ENCODE peak calls at places on chromosome 13, in six cellular contexts. One of them, this sample, is unnamed.

GRCh38 chr13:73168226-73168992 is 109.6 kb downstream of the KLF5 start:
- DNase-seq in CD4-positive, alpha-beta T cell: no peak
- DNase-seq in tibial artery: no peak
- DNase-seq in mammary epithelial cell: peak
- DNase-seq in heart left ventricle: no peak
- DNase-seq in CD14-positive monocyte: no peak
- DNase-seq in this sample: no peak

GRCh38 chr13:69458013-69458412 is 649.6 kb upstream of the ATXN8OS start:
- DNase-seq in CD4-positive, alpha-beta T cell: no peak
- DNase-seq in tibial artery: no peak
- DNase-seq in mammary epithelial cell: no peak
- DNase-seq in heart left ventricle: no peak
- DNase-seq in CD14-positive monocyte: no peak
- DNase-seq in this sample: no peak

GRCh38 chr13:25980255-25980654 is 71.6 kb downstream of the SHISA2 start:
- DNase-seq in CD4-positive, alpha-beta T cell: no peak
- DNase-seq in tibial artery: no peak
- DNase-seq in mammary epithelial cell: no peak
- DNase-seq in heart left ventricle: no peak
- DNase-seq in CD14-positive monocyte: no peak
- DNase-seq in this sample: no peak

GRCh38 chr13:64305246-64305645 is 2889.6 kb upstream of the PCDH20 start:
- DNase-seq in CD4-positive, alpha-beta T cell: no peak
- DNase-seq in tibial artery: no peak
- DNase-seq in mammary epithelial cell: no peak
- DNase-seq in heart left ventricle: no peak
- DNase-seq in CD14-positive monocyte: no peak
- DNase-seq in this sample: no peak

GRCh38 chr13:94435604-94436226 is 43.8 kb downstream of the DCT start:
- DNase-seq in CD4-positive, alpha-beta T cell: no peak
- DNase-seq in tibial artery: no peak
- DNase-seq in mammary epithelial cell: peak
- DNase-seq in heart left ventricle: no peak
- DNase-seq in CD14-positive monocyte: no peak
- DNase-seq in this sample: no peak

GRCh38 chr13:44249439-44249838 is 124.2 kb upstream of the SERP2 start:
- DNase-seq in CD4-positive, alpha-beta T cell: no peak
- DNase-seq in tibial artery: peak
- DNase-seq in mammary epithelial cell: peak
- DNase-seq in heart left ventricle: peak
- DNase-seq in CD14-positive monocyte: no peak
- DNase-seq in this sample: no peak

GRCh38 chr13:20332361-20333096 is 100.4 kb upstream of the GJB6 start:
- DNase-seq in CD4-positive, alpha-beta T cell: no peak
- DNase-seq in tibial artery: peak
- DNase-seq in mammary epithelial cell: peak
- DNase-seq in heart left ventricle: no peak
- DNase-seq in CD14-positive monocyte: no peak
- DNase-seq in this sample: no peak

GRCh38 chr13:51841732-51842131 is 3.2 kb downstream of the TMEM272 start:
- DNase-seq in CD4-positive, alpha-beta T cell: no peak
- DNase-seq in tibial artery: no peak
- DNase-seq in mammary epithelial cell: no peak
- DNase-seq in heart left ventricle: no peak
- DNase-seq in CD14-positive monocyte: no peak
- DNase-seq in this sample: no peak

GRCh38 chr13:53242015-53242414 is 213.4 kb downstream of the OLFM4 start:
- DNase-seq in CD4-positive, alpha-beta T cell: no peak
- DNase-seq in tibial artery: no peak
- DNase-seq in mammary epithelial cell: no peak
- DNase-seq in heart left ventricle: no peak
- DNase-seq in CD14-positive monocyte: no peak
- DNase-seq in this sample: no peak

GRCh38 chr13:40275155-40275554 is 391.3 kb downstream of the FOXO1 start:
- DNase-seq in CD4-positive, alpha-beta T cell: no peak
- DNase-seq in tibial artery: no peak
- DNase-seq in mammary epithelial cell: no peak
- DNase-seq in heart left ventricle: no peak
- DNase-seq in CD14-positive monocyte: no peak
- DNase-seq in this sample: no peak

GRCh38 chr13:21458457-21458815 is 667 bp downstream of the ZDHHC20 start:
- DNase-seq in CD4-positive, alpha-beta T cell: peak
- DNase-seq in tibial artery: no peak
- DNase-seq in mammary epithelial cell: peak
- DNase-seq in heart left ventricle: peak
- DNase-seq in CD14-positive monocyte: no peak
- DNase-seq in this sample: peak

GRCh38 chr13:45316210-45316799 is 24.7 kb downstream of the TPT1 start:
- DNase-seq in CD4-positive, alpha-beta T cell: no peak
- DNase-seq in tibial artery: no peak
- DNase-seq in mammary epithelial cell: no peak
- DNase-seq in heart left ventricle: no peak
- DNase-seq in CD14-positive monocyte: no peak
- DNase-seq in this sample: no peak

GRCh38 chr13:75482070-75482819 is at the start of gene TBC1D4:
- DNase-seq in CD4-positive, alpha-beta T cell: peak
- DNase-seq in tibial artery: peak
- DNase-seq in mammary epithelial cell: peak
- DNase-seq in heart left ventricle: peak
- DNase-seq in CD14-positive monocyte: peak
- DNase-seq in this sample: peak

GRCh38 chr13:27920677-27921420 is 1.0 kb downstream of the PDX1 start:
- DNase-seq in CD4-positive, alpha-beta T cell: no peak
- DNase-seq in tibial artery: no peak
- DNase-seq in mammary epithelial cell: peak
- DNase-seq in heart left ventricle: no peak
- DNase-seq in CD14-positive monocyte: no peak
- DNase-seq in this sample: peak

GRCh38 chr13:29479716-29480492 is 115.6 kb downstream of the SLC7A1 start:
- DNase-seq in CD4-positive, alpha-beta T cell: no peak
- DNase-seq in tibial artery: no peak
- DNase-seq in mammary epithelial cell: no peak
- DNase-seq in heart left ventricle: no peak
- DNase-seq in CD14-positive monocyte: no peak
- DNase-seq in this sample: no peak

GRCh38 chr13:33135097-33135496 is 118.9 kb downstream of the KL start:
- DNase-seq in CD4-positive, alpha-beta T cell: no peak
- DNase-seq in tibial artery: no peak
- DNase-seq in mammary epithelial cell: no peak
- DNase-seq in heart left ventricle: no peak
- DNase-seq in CD14-positive monocyte: no peak
- DNase-seq in this sample: no peak

GRCh38 chr13:50691682-50692263 is 151.7 kb downstream of the DLEU7 start:
- DNase-seq in CD4-positive, alpha-beta T cell: no peak
- DNase-seq in tibial artery: no peak
- DNase-seq in mammary epithelial cell: no peak
- DNase-seq in heart left ventricle: no peak
- DNase-seq in CD14-positive monocyte: no peak
- DNase-seq in this sample: no peak

GRCh38 chr13:103525530-103525929 is 459.3 kb upstream of the SLC10A2 start:
- DNase-seq in CD4-positive, alpha-beta T cell: no peak
- DNase-seq in tibial artery: no peak
- DNase-seq in mammary epithelial cell: no peak
- DNase-seq in heart left ventricle: no peak
- DNase-seq in CD14-positive monocyte: no peak
- DNase-seq in this sample: no peak

GRCh38 chr13:44685641-44686040 is 109.5 kb upstream of the TSC22D1 start:
- DNase-seq in CD4-positive, alpha-beta T cell: no peak
- DNase-seq in tibial artery: no peak
- DNase-seq in mammary epithelial cell: peak
- DNase-seq in heart left ventricle: no peak
- DNase-seq in CD14-positive monocyte: no peak
- DNase-seq in this sample: no peak

GRCh38 chr13:45339867-45340266 is 1.1 kb downstream of the TPT1 start:
- DNase-seq in CD4-positive, alpha-beta T cell: peak
- DNase-seq in tibial artery: no peak
- DNase-seq in mammary epithelial cell: no peak
- DNase-seq in heart left ventricle: no peak
- DNase-seq in CD14-positive monocyte: no peak
- DNase-seq in this sample: no peak

GRCh38 chr13:48072304-48072703 is 22.6 kb downstream of the MED4 start:
- DNase-seq in CD4-positive, alpha-beta T cell: no peak
- DNase-seq in tibial artery: no peak
- DNase-seq in mammary epithelial cell: peak
- DNase-seq in heart left ventricle: no peak
- DNase-seq in CD14-positive monocyte: no peak
- DNase-seq in this sample: peak

GRCh38 chr13:48081739-48082138 is 13.2 kb downstream of the MED4 start:
- DNase-seq in CD4-positive, alpha-beta T cell: no peak
- DNase-seq in tibial artery: no peak
- DNase-seq in mammary epithelial cell: no peak
- DNase-seq in heart left ventricle: no peak
- DNase-seq in CD14-positive monocyte: no peak
- DNase-seq in this sample: no peak

GRCh38 chr13:48072787-48073186 is 22.1 kb downstream of the MED4 start:
- DNase-seq in CD4-positive, alpha-beta T cell: no peak
- DNase-seq in tibial artery: no peak
- DNase-seq in mammary epithelial cell: no peak
- DNase-seq in heart left ventricle: no peak
- DNase-seq in CD14-positive monocyte: no peak
- DNase-seq in this sample: no peak

GRCh38 chr13:48074006-48074405 is 20.9 kb downstream of the MED4 start:
- DNase-seq in CD4-positive, alpha-beta T cell: no peak
- DNase-seq in tibial artery: no peak
- DNase-seq in mammary epithelial cell: no peak
- DNase-seq in heart left ventricle: no peak
- DNase-seq in CD14-positive monocyte: no peak
- DNase-seq in this sample: no peak

GRCh38 chr13:48078251-48078656 is 16.6 kb downstream of the MED4 start:
- DNase-seq in CD4-positive, alpha-beta T cell: no peak
- DNase-seq in tibial artery: no peak
- DNase-seq in mammary epithelial cell: peak
- DNase-seq in heart left ventricle: no peak
- DNase-seq in CD14-positive monocyte: no peak
- DNase-seq in this sample: no peak
- TF ChIP-seq CTCF in CD4-positive, alpha-beta T cell: no peak
- TF ChIP-seq CTCF in tibial artery: no peak
- TF ChIP-seq CTCF in mammary epithelial cell: peak
- TF ChIP-seq CTCF in heart left ventricle: peak
- TF ChIP-seq CTCF in CD14-positive monocyte: no peak
- TF ChIP-seq CTCF in this sample: no peak

GRCh38 chr13:43023244-43023931 is at the start of gene DNAJC15:
- DNase-seq in CD4-positive, alpha-beta T cell: peak
- DNase-seq in tibial artery: peak
- DNase-seq in mammary epithelial cell: no peak
- DNase-seq in heart left ventricle: peak
- DNase-seq in CD14-positive monocyte: peak
- DNase-seq in this sample: peak
- TF ChIP-seq CTCF in CD4-positive, alpha-beta T cell: no peak
- TF ChIP-seq CTCF in tibial artery: no peak
- TF ChIP-seq CTCF in mammary epithelial cell: peak
- TF ChIP-seq CTCF in heart left ventricle: no peak
- TF ChIP-seq CTCF in CD14-positive monocyte: peak
- TF ChIP-seq CTCF in this sample: no peak

DNA sequence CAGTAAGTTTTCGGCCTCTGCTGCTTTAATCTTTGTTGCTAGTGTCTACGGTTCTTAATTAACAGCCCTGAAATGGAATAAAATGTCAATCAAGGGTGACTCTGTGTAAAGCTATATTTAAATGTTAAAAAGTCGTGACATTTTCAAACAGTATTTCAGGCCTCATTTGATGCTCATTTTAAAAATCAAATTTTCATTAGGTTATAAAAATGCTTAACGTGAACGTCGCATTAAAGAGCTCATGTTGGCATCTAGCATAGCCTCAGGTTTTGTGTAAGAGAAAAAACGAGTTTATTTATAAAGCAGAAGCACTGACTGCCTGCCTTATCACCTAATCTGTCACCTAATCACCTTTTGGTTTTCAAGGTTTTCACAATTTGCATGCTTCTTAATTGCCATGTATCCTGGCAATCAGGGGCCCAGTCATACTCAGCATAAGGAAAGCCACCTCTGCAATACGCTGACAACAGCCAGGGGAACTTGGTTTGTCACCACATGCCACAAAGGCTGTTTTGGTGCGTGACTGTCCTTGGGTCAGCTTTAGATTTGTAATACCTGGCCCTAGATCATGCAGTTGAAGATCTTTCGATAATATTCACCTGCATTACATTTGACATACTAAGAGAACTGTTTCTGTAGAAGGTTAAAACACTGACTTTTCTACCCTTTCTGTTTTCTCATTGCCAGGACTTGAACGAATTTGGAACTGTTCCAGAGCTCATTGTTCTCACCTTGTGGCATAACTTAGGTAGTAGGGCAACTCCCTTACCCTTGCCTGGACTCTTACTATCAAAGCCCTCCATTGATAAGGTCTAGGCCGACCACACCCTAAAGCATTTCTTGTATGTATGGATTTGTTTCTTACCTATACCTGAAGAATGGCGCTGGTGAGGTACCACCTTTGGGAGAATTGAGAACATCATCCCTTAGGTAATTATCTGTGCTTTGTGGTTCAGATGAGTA is 112.5 kb downstream of the TEX26 start:
- DNase-seq in CD4-positive, alpha-beta T cell: no peak
- DNase-seq in tibial artery: no peak
- DNase-seq in mammary epithelial cell: peak
- DNase-seq in heart left ventricle: no peak
- DNase-seq in CD14-positive monocyte: no peak
- DNase-seq in this sample: no peak
- TF ChIP-seq CTCF in CD4-positive, alpha-beta T cell: peak
- TF ChIP-seq CTCF in tibial artery: no peak
- TF ChIP-seq CTCF in mammary epithelial cell: no peak
- TF ChIP-seq CTCF in heart left ventricle: peak
- TF ChIP-seq CTCF in CD14-positive monocyte: peak
- TF ChIP-seq CTCF in this sample: peak

GRCh38 chr13:99892189-99892588 is 79.4 kb downstream of the ZIC5 start:
- DNase-seq in CD4-positive, alpha-beta T cell: no peak
- DNase-seq in tibial artery: no peak
- DNase-seq in mammary epithelial cell: no peak
- DNase-seq in heart left ventricle: no peak
- DNase-seq in CD14-positive monocyte: no peak
- DNase-seq in this sample: no peak

GRCh38 chr13:99894105-99894504 is 77.5 kb downstream of the ZIC5 start:
- DNase-seq in CD4-positive, alpha-beta T cell: no peak
- DNase-seq in tibial artery: no peak
- DNase-seq in mammary epithelial cell: no peak
- DNase-seq in heart left ventricle: no peak
- DNase-seq in CD14-positive monocyte: no peak
- DNase-seq in this sample: no peak

GRCh38 chr13:99894835-99895427 is 76.6 kb downstream of the ZIC5 start:
- DNase-seq in CD4-positive, alpha-beta T cell: no peak
- DNase-seq in tibial artery: no peak
- DNase-seq in mammary epithelial cell: no peak
- DNase-seq in heart left ventricle: no peak
- DNase-seq in CD14-positive monocyte: no peak
- DNase-seq in this sample: no peak

GRCh38 chr13:99892866-99893504 is 78.6 kb downstream of the ZIC5 start:
- DNase-seq in CD4-positive, alpha-beta T cell: no peak
- DNase-seq in tibial artery: no peak
- DNase-seq in mammary epithelial cell: no peak
- DNase-seq in heart left ventricle: no peak
- DNase-seq in CD14-positive monocyte: no peak
- DNase-seq in this sample: no peak

DNA sequence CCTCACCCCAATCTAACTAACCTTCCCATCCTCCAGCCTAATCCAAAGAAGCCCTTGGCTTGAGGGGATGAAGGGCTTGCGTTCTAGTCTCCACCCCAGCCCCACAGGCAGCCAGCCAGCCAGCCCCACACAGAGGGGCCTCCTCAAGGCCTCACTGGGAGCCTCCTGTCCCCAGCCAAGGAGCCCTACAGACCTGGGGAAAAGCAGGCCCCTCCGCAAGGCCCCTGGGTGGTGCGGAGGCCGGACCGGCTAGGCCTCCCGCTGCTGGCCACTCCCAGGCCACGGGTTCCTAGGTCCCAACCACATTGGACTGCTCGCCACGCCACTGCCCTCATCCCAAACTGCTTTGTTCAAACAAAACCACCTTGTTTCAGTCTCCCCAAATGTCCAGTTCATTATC is 78.0 kb downstream of the ZIC5 start:
- DNase-seq in CD4-positive, alpha-beta T cell: no peak
- DNase-seq in tibial artery: no peak
- DNase-seq in mammary epithelial cell: no peak
- DNase-seq in heart left ventricle: no peak
- DNase-seq in CD14-positive monocyte: no peak
- DNase-seq in this sample: no peak
- TF ChIP-seq CTCF in CD4-positive, alpha-beta T cell: no peak
- TF ChIP-seq CTCF in tibial artery: no peak
- TF ChIP-seq CTCF in mammary epithelial cell: no peak
- TF ChIP-seq CTCF in heart left ventricle: no peak
- TF ChIP-seq CTCF in CD14-positive monocyte: no peak
- TF ChIP-seq CTCF in this sample: no peak

This sample was measured in glutamatergic neuron.